ENCODE peak calls at places on chromosomes 4 and X, in ten cellular contexts. One of them, this sample, is unnamed.

GRCh38 chr4:53781614-53782467 is 190.6 kb upstream of the LNX1 start:
- DNase-seq in CD8-positive, alpha-beta T cell: no peak
- DNase-seq in ovary: no peak
- DNase-seq in mammary epithelial cell: no peak
- DNase-seq in brain microvascular endothelial cell: peak; percentile 47
- DNase-seq in breast epithelium: no peak
- DNase-seq in dorsolateral prefrontal cortex: no peak
- DNase-seq in tibial nerve: no peak
- DNase-seq in K562: no peak
- DNase-seq in cardiac muscle cell: no peak
- DNase-seq in this sample: no peak

GRCh38 chr4:17811078-17811603 is 362 bp downstream of the NCAPG start:
- DNase-seq in brain microvascular endothelial cell: peak; percentile 11
- DNase-seq in ovary: peak; percentile 52
- DNase-seq in dorsolateral prefrontal cortex: no peak
- DNase-seq in K562: peak; percentile 46
- DNase-seq in mammary epithelial cell: no peak
- DNase-seq in cardiac muscle cell: no peak
- DNase-seq in CD8-positive, alpha-beta T cell: no peak
- DNase-seq in tibial nerve: no peak
- DNase-seq in breast epithelium: no peak
- DNase-seq in this sample: peak; percentile 47

GRCh38 chr4:81504685-81505598 is 33.2 kb upstream of the RASGEF1B start:
- DNase-seq in ovary: no peak
- DNase-seq in K562: no peak
- DNase-seq in tibial nerve: peak; percentile 79
- DNase-seq in brain microvascular endothelial cell: no peak
- DNase-seq in CD8-positive, alpha-beta T cell: peak; percentile 67
- DNase-seq in mammary epithelial cell: no peak
- DNase-seq in breast epithelium: no peak
- DNase-seq in dorsolateral prefrontal cortex: no peak
- DNase-seq in cardiac muscle cell: peak; percentile 36
- DNase-seq in this sample: peak; percentile 84

GRCh38 chr4:107908377-107908776 is 23.0 kb upstream of the CYP2U1 start:
- DNase-seq in breast epithelium: no peak
- DNase-seq in K562: no peak
- DNase-seq in tibial nerve: no peak
- DNase-seq in cardiac muscle cell: no peak
- DNase-seq in ovary: no peak
- DNase-seq in brain microvascular endothelial cell: no peak
- DNase-seq in dorsolateral prefrontal cortex: no peak
- DNase-seq in CD8-positive, alpha-beta T cell: no peak
- DNase-seq in mammary epithelial cell: no peak
- DNase-seq in this sample: no peak

GRCh38 chrX:16711219-16712115 is 1.0 kb downstream of the CTPS2 start:
- DNase-seq in tibial nerve: no peak
- DNase-seq in mammary epithelial cell: no peak
- DNase-seq in brain microvascular endothelial cell: no peak
- DNase-seq in dorsolateral prefrontal cortex: no peak
- DNase-seq in ovary: no peak
- DNase-seq in CD8-positive, alpha-beta T cell: no peak
- DNase-seq in K562: peak; percentile 46
- DNase-seq in breast epithelium: no peak
- DNase-seq in cardiac muscle cell: no peak
- DNase-seq in this sample: no peak

GRCh38 chr4:1205641-1206298 is 33.4 kb upstream of the SPON2 start:
- DNase-seq in brain microvascular endothelial cell: no peak
- DNase-seq in K562: no peak
- DNase-seq in breast epithelium: peak; percentile 31
- DNase-seq in dorsolateral prefrontal cortex: peak; percentile 2
- DNase-seq in cardiac muscle cell: no peak
- DNase-seq in ovary: peak; percentile 26
- DNase-seq in CD8-positive, alpha-beta T cell: peak; percentile 3
- DNase-seq in mammary epithelial cell: no peak
- DNase-seq in tibial nerve: no peak
- DNase-seq in this sample: peak; percentile 30

GRCh38 chr4:122793811-122794210 is 32.8 kb upstream of the FGF2 start:
- DNase-seq in K562: no peak
- DNase-seq in CD8-positive, alpha-beta T cell: no peak
- DNase-seq in cardiac muscle cell: no peak
- DNase-seq in tibial nerve: no peak
- DNase-seq in brain microvascular endothelial cell: no peak
- DNase-seq in mammary epithelial cell: no peak
- DNase-seq in dorsolateral prefrontal cortex: no peak
- DNase-seq in ovary: no peak
- DNase-seq in breast epithelium: no peak
- DNase-seq in this sample: no peak

GRCh38 chr4:94406668-94407437 is 44.9 kb upstream of the PDLIM5 start:
- DNase-seq in ovary: peak; percentile 75
- DNase-seq in brain microvascular endothelial cell: peak; percentile 87
- DNase-seq in dorsolateral prefrontal cortex: peak; percentile 19
- DNase-seq in breast epithelium: no peak
- DNase-seq in mammary epithelial cell: peak; percentile 59
- DNase-seq in CD8-positive, alpha-beta T cell: peak; percentile 63
- DNase-seq in K562: peak; percentile 39
- DNase-seq in tibial nerve: peak; percentile 94
- DNase-seq in cardiac muscle cell: peak; percentile 94
- DNase-seq in this sample: no peak

GRCh38 chr4:4461850-4462249 is 74.9 kb downstream of the NSG1 start:
- DNase-seq in ovary: no peak
- DNase-seq in brain microvascular endothelial cell: no peak
- DNase-seq in dorsolateral prefrontal cortex: no peak
- DNase-seq in breast epithelium: no peak
- DNase-seq in K562: no peak
- DNase-seq in CD8-positive, alpha-beta T cell: peak; percentile 30
- DNase-seq in cardiac muscle cell: no peak
- DNase-seq in tibial nerve: no peak
- DNase-seq in mammary epithelial cell: no peak
- DNase-seq in this sample: no peak

GRCh38 chr4:172726001-172726423 is 442.6 kb upstream of the GALNT7 start:
- DNase-seq in brain microvascular endothelial cell: no peak
- DNase-seq in ovary: no peak
- DNase-seq in dorsolateral prefrontal cortex: no peak
- DNase-seq in K562: no peak
- DNase-seq in breast epithelium: no peak
- DNase-seq in cardiac muscle cell: no peak
- DNase-seq in mammary epithelial cell: no peak
- DNase-seq in CD8-positive, alpha-beta T cell: no peak
- DNase-seq in tibial nerve: no peak
- DNase-seq in this sample: no peak

GRCh38 chrX:121433289-121433688 is 385.9 kb downstream of the GLUD2 start:
- DNase-seq in CD8-positive, alpha-beta T cell: no peak
- DNase-seq in ovary: no peak
- DNase-seq in mammary epithelial cell: no peak
- DNase-seq in tibial nerve: no peak
- DNase-seq in K562: no peak
- DNase-seq in brain microvascular endothelial cell: no peak
- DNase-seq in dorsolateral prefrontal cortex: no peak
- DNase-seq in breast epithelium: no peak
- DNase-seq in cardiac muscle cell: no peak
- DNase-seq in this sample: no peak

GRCh38 chr4:81715335-81715734 is 243.6 kb upstream of the RASGEF1B start:
- DNase-seq in ovary: no peak
- DNase-seq in tibial nerve: no peak
- DNase-seq in mammary epithelial cell: no peak
- DNase-seq in CD8-positive, alpha-beta T cell: no peak
- DNase-seq in brain microvascular endothelial cell: no peak
- DNase-seq in breast epithelium: no peak
- DNase-seq in dorsolateral prefrontal cortex: no peak
- DNase-seq in cardiac muscle cell: no peak
- DNase-seq in K562: no peak
- DNase-seq in this sample: no peak

GRCh38 chr4:7476820-7477219 is 42.1 kb upstream of the PSAPL1 start:
- DNase-seq in breast epithelium: no peak
- DNase-seq in tibial nerve: no peak
- DNase-seq in brain microvascular endothelial cell: no peak
- DNase-seq in cardiac muscle cell: no peak
- DNase-seq in CD8-positive, alpha-beta T cell: no peak
- DNase-seq in ovary: no peak
- DNase-seq in mammary epithelial cell: no peak
- DNase-seq in K562: no peak
- DNase-seq in dorsolateral prefrontal cortex: no peak
- DNase-seq in this sample: no peak

GRCh38 chr4:7480423-7480822 is 45.7 kb upstream of the PSAPL1 start:
- DNase-seq in brain microvascular endothelial cell: no peak
- DNase-seq in tibial nerve: no peak
- DNase-seq in CD8-positive, alpha-beta T cell: no peak
- DNase-seq in ovary: no peak
- DNase-seq in K562: no peak
- DNase-seq in dorsolateral prefrontal cortex: no peak
- DNase-seq in cardiac muscle cell: no peak
- DNase-seq in mammary epithelial cell: no peak
- DNase-seq in breast epithelium: no peak
- DNase-seq in this sample: no peak

GRCh38 chr4:7477695-7478094 is 43.0 kb upstream of the PSAPL1 start:
- DNase-seq in CD8-positive, alpha-beta T cell: no peak
- DNase-seq in cardiac muscle cell: no peak
- DNase-seq in ovary: no peak
- DNase-seq in dorsolateral prefrontal cortex: no peak
- DNase-seq in mammary epithelial cell: no peak
- DNase-seq in breast epithelium: no peak
- DNase-seq in brain microvascular endothelial cell: no peak
- DNase-seq in tibial nerve: no peak
- DNase-seq in K562: no peak
- DNase-seq in this sample: peak; percentile 35

GRCh38 chr4:7481227-7481626 is 46.5 kb upstream of the PSAPL1 start:
- DNase-seq in CD8-positive, alpha-beta T cell: no peak
- DNase-seq in mammary epithelial cell: no peak
- DNase-seq in brain microvascular endothelial cell: no peak
- DNase-seq in dorsolateral prefrontal cortex: no peak
- DNase-seq in ovary: no peak
- DNase-seq in tibial nerve: no peak
- DNase-seq in K562: no peak
- DNase-seq in breast epithelium: no peak
- DNase-seq in cardiac muscle cell: no peak
- DNase-seq in this sample: peak; percentile 51

DNA sequence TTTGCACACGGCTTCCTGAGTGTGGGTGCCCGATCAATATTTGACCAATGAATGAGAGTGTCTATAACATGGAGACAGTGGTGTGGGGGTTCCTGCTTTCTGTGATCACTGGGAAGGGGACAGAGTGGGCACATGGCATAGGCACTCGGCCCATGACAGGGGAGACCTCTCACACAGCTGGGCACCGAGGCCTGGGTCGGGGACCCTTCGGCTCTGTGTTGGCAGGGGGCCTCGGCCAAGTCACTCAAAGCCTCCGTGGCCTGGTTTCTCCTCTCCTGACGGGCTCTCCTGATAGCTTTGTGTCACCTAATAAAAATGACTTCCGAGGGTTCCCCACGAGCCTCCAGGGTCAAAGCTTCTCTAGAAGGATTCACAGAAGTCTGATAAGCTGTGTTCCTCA is 43.9 kb upstream of the PSAPL1 start:
- DNase-seq in CD8-positive, alpha-beta T cell: no peak
- DNase-seq in dorsolateral prefrontal cortex: no peak
- DNase-seq in K562: no peak
- DNase-seq in breast epithelium: no peak
- DNase-seq in cardiac muscle cell: no peak
- DNase-seq in brain microvascular endothelial cell: no peak
- DNase-seq in mammary epithelial cell: no peak
- DNase-seq in tibial nerve: no peak
- DNase-seq in ovary: no peak
- DNase-seq in this sample: peak; percentile 56
- H3K27ac ChIP-seq in CD8-positive, alpha-beta T cell: no peak overlapping the region
- H3K27ac ChIP-seq in dorsolateral prefrontal cortex: no peak overlapping the region
- H3K27ac ChIP-seq in K562: no peak overlapping the region
- H3K27ac ChIP-seq in breast epithelium: no peak overlapping the region
- H3K27ac ChIP-seq in cardiac muscle cell: no peak overlapping the region
- H3K27ac ChIP-seq in brain microvascular endothelial cell: no peak overlapping the region
- H3K27ac ChIP-seq in mammary epithelial cell: no peak overlapping the region
- H3K27ac ChIP-seq in tibial nerve: no peak overlapping the region
- H3K27ac ChIP-seq in ovary: no peak overlapping the region
- H3K27ac ChIP-seq in this sample: no peak overlapping the region

GRCh38 chr4:150572704-150573504 is 9.0 kb upstream of the MAB21L2 start:
- DNase-seq in cardiac muscle cell: no peak
- DNase-seq in tibial nerve: no peak
- DNase-seq in ovary: no peak
- DNase-seq in brain microvascular endothelial cell: no peak
- DNase-seq in breast epithelium: no peak
- DNase-seq in dorsolateral prefrontal cortex: no peak
- DNase-seq in mammary epithelial cell: no peak
- DNase-seq in K562: peak; percentile 69
- DNase-seq in CD8-positive, alpha-beta T cell: no peak
- DNase-seq in this sample: no peak
- H3K4me3 ChIP-seq in cardiac muscle cell: no peak overlapping the region
- H3K4me3 ChIP-seq in tibial nerve: no peak overlapping the region
- H3K4me3 ChIP-seq in ovary: no peak overlapping the region
- H3K4me3 ChIP-seq in brain microvascular endothelial cell: no peak overlapping the region
- H3K4me3 ChIP-seq in breast epithelium: no peak overlapping the region
- H3K4me3 ChIP-seq in dorsolateral prefrontal cortex: no peak overlapping the region
- H3K4me3 ChIP-seq in mammary epithelial cell: no peak overlapping the region
- H3K4me3 ChIP-seq in K562: peak overlapping the region; percentile 4
- H3K4me3 ChIP-seq in CD8-positive, alpha-beta T cell: no peak overlapping the region
- H3K4me3 ChIP-seq in this sample: no peak overlapping the region

GRCh38 chr4:67327245-67327860 is 217.9 kb downstream of the CENPC start:
- DNase-seq in CD8-positive, alpha-beta T cell: peak; percentile 43
- DNase-seq in brain microvascular endothelial cell: peak; percentile 49
- DNase-seq in cardiac muscle cell: peak; percentile 73
- DNase-seq in tibial nerve: peak; percentile 82
- DNase-seq in K562: peak; percentile 76
- DNase-seq in breast epithelium: no peak
- DNase-seq in ovary: no peak
- DNase-seq in dorsolateral prefrontal cortex: peak; percentile 38
- DNase-seq in mammary epithelial cell: peak; percentile 37
- DNase-seq in this sample: no peak

GRCh38 chr4:67333663-67334062 is 211.6 kb downstream of the CENPC start:
- DNase-seq in brain microvascular endothelial cell: no peak
- DNase-seq in mammary epithelial cell: no peak
- DNase-seq in CD8-positive, alpha-beta T cell: no peak
- DNase-seq in ovary: no peak
- DNase-seq in cardiac muscle cell: no peak
- DNase-seq in dorsolateral prefrontal cortex: no peak
- DNase-seq in K562: no peak
- DNase-seq in tibial nerve: no peak
- DNase-seq in breast epithelium: no peak
- DNase-seq in this sample: no peak

GRCh38 chr4:67332627-67333026 is 212.7 kb downstream of the CENPC start:
- DNase-seq in breast epithelium: no peak
- DNase-seq in CD8-positive, alpha-beta T cell: no peak
- DNase-seq in mammary epithelial cell: peak; percentile 11
- DNase-seq in cardiac muscle cell: peak; percentile 18
- DNase-seq in tibial nerve: no peak
- DNase-seq in ovary: no peak
- DNase-seq in dorsolateral prefrontal cortex: no peak
- DNase-seq in K562: peak; percentile 15
- DNase-seq in brain microvascular endothelial cell: peak; percentile 7
- DNase-seq in this sample: no peak
- TF ChIP-seq CTCF in breast epithelium: no peak
- TF ChIP-seq CTCF in CD8-positive, alpha-beta T cell: no peak
- TF ChIP-seq CTCF in mammary epithelial cell: peak; percentile 63
- TF ChIP-seq CTCF in cardiac muscle cell: peak; percentile 54
- TF ChIP-seq CTCF in tibial nerve: no peak
- TF ChIP-seq CTCF in ovary: no peak
- TF ChIP-seq CTCF in dorsolateral prefrontal cortex: peak; percentile 38
- TF ChIP-seq CTCF in K562: peak; percentile 49
- TF ChIP-seq CTCF in brain microvascular endothelial cell: peak; percentile 67
- TF ChIP-seq CTCF in this sample: no peak

GRCh38 chrX:69137371-69137881 is 27.8 kb downstream of the PJA1 start:
- DNase-seq in tibial nerve: peak; percentile 26
- DNase-seq in dorsolateral prefrontal cortex: no peak
- DNase-seq in brain microvascular endothelial cell: peak; percentile 21
- DNase-seq in K562: no peak
- DNase-seq in breast epithelium: no peak
- DNase-seq in cardiac muscle cell: peak; percentile 90
- DNase-seq in CD8-positive, alpha-beta T cell: no peak
- DNase-seq in ovary: peak; percentile 54
- DNase-seq in mammary epithelial cell: no peak
- DNase-seq in this sample: no peak
- H3K27ac ChIP-seq in tibial nerve: peak overlapping the region; percentile 70
- H3K27ac ChIP-seq in dorsolateral prefrontal cortex: no peak overlapping the region
- H3K27ac ChIP-seq in brain microvascular endothelial cell: no peak overlapping the region
- H3K27ac ChIP-seq in K562: no peak overlapping the region
- H3K27ac ChIP-seq in breast epithelium: peak overlapping the region; percentile 85
- H3K27ac ChIP-seq in cardiac muscle cell: peak overlapping the region; percentile 73
- H3K27ac ChIP-seq in CD8-positive, alpha-beta T cell: no peak overlapping the region
- H3K27ac ChIP-seq in ovary: peak overlapping the region; percentile 89
- H3K27ac ChIP-seq in mammary epithelial cell: no peak overlapping the region
- H3K27ac ChIP-seq in this sample: peak overlapping the region; percentile 76